ENCODE peak calls at places on chromosomes 7 and 10, in five cellular contexts. W, Y, C, B and Q are unnamed samples.

GRCh38 chr7:149500910-149501309 is 3.3 kb upstream of the ZNF746 start:
- DNase-seq in W (no peak), Y (no peak), C (no peak), B (no peak), Q (no peak)

GRCh38 chr10:78851652-78852051 is 217.1 kb upstream of the ZMIZ1 start:
- DNase-seq in W (no peak), Y (no peak), C (no peak), B (no peak), Q (no peak)

GRCh38 chr10:122515588-122516231 is 44.8 kb upstream of the DMBT1 start:
- DNase-seq in W (no peak), Y (no peak), C (no peak), B (no peak), Q (peak)

GRCh38 chr7:131557521-131558385 is 1.3 kb upstream of the PODXL start:
- DNase-seq in W (no peak), Y (peak), C (no peak), B (no peak), Q (no peak)

GRCh38 chr7:113953553-113953952 is 34.7 kb upstream of the PPP1R3A start:
- DNase-seq in W (no peak), Y (no peak), C (no peak), B (no peak), Q (no peak)

GRCh38 chr7:80918406-80918805 is 445 bp downstream of the SEMA3C start:
- DNase-seq in W (no peak), Y (no peak), C (no peak), B (peak), Q (no peak)

GRCh38 chr7:142568430-142569097 is 180.7 kb upstream of the PRSS1 start:
- DNase-seq in W (no peak), Y (no peak), C (no peak), B (peak), Q (peak)

GRCh38 chr10:101880190-101880573 is 36.6 kb upstream of the KCNIP2 start:
- DNase-seq in W (no peak), Y (no peak), C (no peak), B (no peak), Q (no peak)

GRCh38 chr7:53485354-53485753 is 449.9 kb downstream of the POM121L12 start:
- DNase-seq in W (no peak), Y (no peak), C (no peak), B (no peak), Q (no peak)

GRCh38 chr10:131024259-131025131 is 287.0 kb downstream of the TCERG1L start:
- DNase-seq in W (no peak), Y (no peak), C (no peak), B (no peak), Q (no peak)

GRCh38 chr7:16816820-16817219 is 12.0 kb upstream of the AGR2 start:
- DNase-seq in W (no peak), Y (no peak), C (no peak), B (no peak), Q (no peak)

GRCh38 chr7:1668932-1669485 is 1.1 kb upstream of the ELFN1 start:
- DNase-seq in W (no peak), Y (no peak), C (no peak), B (no peak), Q (peak)

GRCh38 chr7:118918556-118918955 is 694.1 kb downstream of the ANKRD7 start:
- DNase-seq in W (peak), Y (no peak), C (peak), B (peak), Q (peak)

GRCh38 chr10:112229096-112229495 is 45.5 kb upstream of the GPAM start:
- DNase-seq in W (no peak), Y (no peak), C (no peak), B (no peak), Q (peak)

GRCh38 chr7:18352339-18353255 is 143.0 kb upstream of the HDAC9 start:
- DNase-seq in W (peak), Y (peak), C (peak), B (peak), Q (peak)

GRCh38 chr7:1536768-1537630 is 6.5 kb downstream of the MAFK start:
- DNase-seq in W (peak), Y (peak), C (peak), B (peak), Q (peak)

GRCh38 chr10:114458955-114459354 is 54.7 kb upstream of the AFAP1L2 start:
- DNase-seq in W (peak), Y (peak), C (peak), B (peak), Q (peak)

GRCh38 chr7:2959828-2960599 is 83.7 kb downstream of the CARD11 start:
- DNase-seq in W (no peak), Y (no peak), C (no peak), B (no peak), Q (no peak)

GRCh38 chr10:98382691-98383101 is 32.3 kb downstream of the PYROXD2 start:
- DNase-seq in W (no peak), Y (no peak), C (no peak), B (no peak), Q (peak)

GRCh38 chr10:108060246-108060645 is 895.7 kb upstream of the SORCS1 start:
- DNase-seq in W (no peak), Y (no peak), C (no peak), B (no peak), Q (no peak)

GRCh38 chr7:106462365-106462859 is 177.6 kb upstream of the NAMPT start:
- DNase-seq in W (no peak), Y (no peak), C (peak), B (peak), Q (peak)

GRCh38 chr10:106181491-106181890 is 983.0 kb downstream of the SORCS1 start:
- DNase-seq in W (no peak), Y (no peak), C (no peak), B (no peak), Q (peak)

GRCh38 chr7:711967-712600 is 14.4 kb upstream of the DNAAF5 start:
- DNase-seq in W (no peak), Y (no peak), C (no peak), B (no peak), Q (no peak)

GRCh38 chr7:110718514-110719205 is 372.3 kb upstream of the LRRN3 start:
- DNase-seq in W (no peak), Y (no peak), C (no peak), B (no peak), Q (no peak)

GRCh38 chr7:88184848-88185304 is 35.0 kb downstream of the SRI start:
- DNase-seq in W (no peak), Y (no peak), C (no peak), B (no peak), Q (peak)

GRCh38 chr10:124249812-124250432 is 156.5 kb upstream of the CHST15 start:
- DNase-seq in W (peak), Y (peak), C (no peak), B (no peak), Q (no peak)

GRCh38 chr7:5248201-5248885 is 34.4 kb upstream of the SLC29A4 start:
- DNase-seq in W (no peak), Y (no peak), C (no peak), B (no peak), Q (peak)

GRCh38 chr10:78267598-78267997 is 233.9 kb downstream of the RPS24 start:
- DNase-seq in W (no peak), Y (no peak), C (no peak), B (no peak), Q (peak)

GRCh38 chr7:113796557-113796956 is 122.3 kb downstream of the PPP1R3A start:
- DNase-seq in W (no peak), Y (no peak), C (no peak), B (no peak), Q (peak)

GRCh38 chr7:47091141-47091540 is 490.8 kb downstream of the TNS3 start:
- DNase-seq in W (no peak), Y (no peak), C (no peak), B (no peak), Q (peak)

GRCh38 chr10:63720072-63720537 is 198.9 kb downstream of the REEP3 start:
- DNase-seq in W (peak), Y (peak), C (peak), B (peak), Q (peak)

GRCh38 chr10:23630880-23631279 is 192.0 kb downstream of the OTUD1 start:
- DNase-seq in W (no peak), Y (no peak), C (no peak), B (no peak), Q (no peak)

GRCh38 chr7:130063036-130063435 is 7.3 kb upstream of the KLHDC10 start:
- DNase-seq in W (no peak), Y (peak), C (peak), B (peak), Q (peak)

GRCh38 chr7:149714910-149715471 is 58.4 kb downstream of the ZNF467 start:
- DNase-seq in W (no peak), Y (no peak), C (no peak), B (no peak), Q (peak)

GRCh38 chr7:50852901-50853300 is 70.2 kb upstream of the GRB10 start:
- DNase-seq in W (no peak), Y (peak), C (no peak), B (no peak), Q (no peak)

GRCh38 chr7:111763221-111763791 is 201.0 kb upstream of the IMMP2L start:
- DNase-seq in W (peak), Y (no peak), C (peak), B (peak), Q (peak)

GRCh38 chr7:126667742-126668366 is 584.9 kb downstream of the GRM8 start:
- DNase-seq in W (no peak), Y (no peak), C (no peak), B (peak), Q (no peak)

GRCh38 chr10:85993840-85994507 is 372.6 kb downstream of the GRID1 start:
- DNase-seq in W (no peak), Y (no peak), C (no peak), B (no peak), Q (no peak)

GRCh38 chr10:85992324-85992723 is 374.3 kb downstream of the GRID1 start:
- DNase-seq in W (no peak), Y (no peak), C (no peak), B (no peak), Q (no peak)

GRCh38 chr10:85993140-85993539 is 373.5 kb downstream of the GRID1 start:
- DNase-seq in W (no peak), Y (no peak), C (no peak), B (no peak), Q (no peak)

GRCh38 chr10:85997544-85997943 is 369.1 kb downstream of the GRID1 start:
- DNase-seq in W (no peak), Y (no peak), C (no peak), B (no peak), Q (no peak)

DNA sequence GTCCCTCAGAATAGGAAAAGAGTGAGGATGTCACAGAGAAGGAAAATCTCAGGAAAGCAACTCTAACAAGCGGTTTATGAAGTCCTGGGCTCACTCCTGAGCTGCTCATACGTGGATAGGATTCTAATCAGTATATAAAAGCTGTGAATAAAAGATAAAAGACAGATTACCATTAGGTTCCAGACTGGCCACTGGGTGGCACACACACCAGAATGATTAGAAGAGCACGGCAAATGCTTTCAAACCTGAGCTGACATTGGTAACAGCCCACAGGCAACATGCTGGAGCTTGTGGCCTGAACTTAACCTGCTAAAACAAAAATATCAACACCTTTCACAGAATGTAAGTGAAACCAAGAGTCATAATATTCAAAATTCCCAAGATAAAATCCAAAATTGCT is 370.8 kb downstream of the GRID1 start:
- DNase-seq in W (peak), Y (no peak), C (peak), B (peak), Q (peak)
- TF ChIP-seq CEBPB in W (no peak), Y (no peak), C (no peak), B (no peak), Q (no peak)

GRCh38 chr7:124915242-124915641 is 14.4 kb downstream of the POT1 start:
- DNase-seq in W (no peak), Y (no peak), C (no peak), B (no peak), Q (no peak)

GRCh38 chr7:124924906-124925305 is 4.7 kb downstream of the POT1 start:
- DNase-seq in W (no peak), Y (no peak), C (no peak), B (no peak), Q (no peak)

GRCh38 chr7:124918662-124919061 is 11.0 kb downstream of the POT1 start:
- DNase-seq in W (no peak), Y (no peak), C (no peak), B (no peak), Q (peak)

GRCh38 chr7:124922200-124922599 is 7.4 kb downstream of the POT1 start:
- DNase-seq in W (no peak), Y (no peak), C (no peak), B (no peak), Q (peak)

DNA sequence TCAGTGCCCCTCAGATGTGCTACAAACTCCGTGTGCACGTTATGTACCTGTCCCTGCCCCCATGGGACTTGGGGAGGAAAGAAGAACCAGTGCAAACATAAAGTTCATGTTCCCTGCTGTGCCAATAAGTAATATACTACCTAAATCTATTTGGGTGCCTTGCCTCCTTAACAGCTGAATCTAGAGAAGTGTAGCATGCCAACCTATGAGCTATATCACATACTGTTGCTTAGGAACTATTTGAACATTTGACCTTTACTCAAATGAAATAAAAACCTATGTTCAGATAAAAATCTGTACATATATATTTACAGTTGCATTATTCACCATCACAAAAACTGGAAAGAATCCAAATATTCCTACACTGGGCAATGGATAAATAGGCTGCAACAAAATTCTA is 9.8 kb downstream of the POT1 start:
- DNase-seq in W (no peak), Y (no peak), C (no peak), B (no peak), Q (no peak)
- TF ChIP-seq CEBPB in W (no peak), Y (no peak), C (no peak), B (no peak), Q (no peak)

GRCh38 chr10:61029411-61029810 is 85.4 kb upstream of the RHOBTB1 start:
- DNase-seq in W (no peak), Y (no peak), C (no peak), B (no peak), Q (no peak)
- TF ChIP-seq CEBPB in W (no peak), Y (no peak), C (no peak), B (no peak), Q (no peak)

DNA sequence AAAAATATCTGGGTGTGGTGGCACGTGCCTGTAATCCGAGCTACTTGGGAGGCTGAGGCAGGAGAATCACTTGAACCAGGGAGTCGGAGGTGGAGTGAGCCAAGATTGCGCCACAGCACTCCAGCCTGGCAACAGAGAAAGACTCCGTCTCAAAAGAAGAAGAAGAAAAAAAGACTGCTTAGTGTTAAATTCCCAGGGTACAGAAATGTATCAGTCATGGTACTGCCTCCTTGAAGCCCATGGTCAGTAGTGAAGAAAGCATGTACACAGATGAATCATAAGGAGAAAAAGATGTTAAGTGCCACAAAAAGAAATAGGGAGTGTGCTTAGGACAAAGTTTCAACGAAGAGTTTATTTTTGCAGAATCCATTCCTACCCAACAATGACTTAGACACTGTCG is 62.5 kb upstream of the KMT2E start:
- DNase-seq in W (no peak), Y (no peak), C (no peak), B (no peak), Q (peak)
- TF ChIP-seq CEBPB in W (no peak), Y (no peak), C (no peak), B (peak), Q (peak)

GRCh38 chr7:140209866-140210609 is 33.3 kb upstream of the KDM7A start:
- DNase-seq in W (no peak), Y (no peak), C (no peak), B (no peak), Q (no peak)

GRCh38 chr7:140213684-140214074 is 36.9 kb upstream of the KDM7A start:
- DNase-seq in W (no peak), Y (no peak), C (no peak), B (no peak), Q (no peak)

GRCh38 chr7:140211698-140212097 is 34.9 kb upstream of the KDM7A start:
- DNase-seq in W (no peak), Y (no peak), C (no peak), B (no peak), Q (no peak)

GRCh38 chr7:140214075-140214684 is 37.4 kb upstream of the KDM7A start:
- DNase-seq in W (no peak), Y (no peak), C (peak), B (no peak), Q (peak)

GRCh38 chr7:140212100-140212881 is 35.5 kb upstream of the KDM7A start:
- DNase-seq in W (no peak), Y (no peak), C (no peak), B (no peak), Q (peak)
- TF ChIP-seq CEBPB in W (no peak), Y (no peak), C (no peak), B (no peak), Q (no peak)

GRCh38 chr10:57716884-57717283 is 550.8 kb downstream of the IPMK start:
- DNase-seq in W (no peak), Y (no peak), C (no peak), B (peak), Q (peak)
- TF ChIP-seq CEBPB in W (no peak), Y (no peak), C (no peak), B (no peak), Q (no peak)